ENCODE peak calls at places on chromosomes 5 and 9, in ten cellular contexts. Z, O, W, S, A, T, R, Y, I and E are unnamed samples.

GRCh38 chr5:151417712-151418111 is 29.7 kb upstream of the SLC36A1 start:
- DNase-seq in Y (no peak), R (no peak), Z (no peak), S (no peak), W (no peak), A (no peak), O (no peak), I (no peak), T (no peak), E (no peak)

GRCh38 chr5:151820903-151821302 is 49.1 kb downstream of the G3BP1 start:
- DNase-seq in A (no peak), O (no peak), W (no peak), I (no peak), Y (no peak), S (no peak), R (no peak), T (no peak), Z (no peak), E (no peak)

GRCh38 chr5:57503433-57503832 is 20.8 kb upstream of the ACTBL2 start:
- DNase-seq in R (no peak), O (no peak), S (no peak), A (no peak), W (no peak), I (no peak), Z (no peak), T (no peak), Y (no peak), E (no peak)

GRCh38 chr5:11851965-11852745 is 52.1 kb downstream of the CTNND2 start:
- DNase-seq in R (no peak), W (no peak), O (no peak), T (no peak), Z (no peak), I (no peak), A (no peak), S (no peak), Y (no peak), E (no peak)

GRCh38 chr9:95462419-95463121 is 54.2 kb downstream of the PTCH1 start:
- DNase-seq in Y (no peak), Z (peak), W (peak), I (peak), O (peak), S (no peak), A (no peak), R (peak), T (peak), E (peak)

GRCh38 chr5:37900692-37901091 is 60.9 kb upstream of the GDNF start:
- DNase-seq in T (no peak), A (peak), S (peak), Y (peak), Z (peak), I (no peak), W (no peak), R (peak), O (peak), E (no peak)

GRCh38 chr9:109244179-109245132 is 76.4 kb downstream of the EPB41L4B start:
- DNase-seq in T (peak), O (peak), A (peak), Y (peak), R (peak), Z (peak), S (peak), W (peak), I (peak), E (no peak)

GRCh38 chr5:96772542-96772941 is 35.2 kb downstream of the ERAP1 start:
- DNase-seq in W (no peak), I (no peak), O (no peak), Y (no peak), R (no peak), T (no peak), S (no peak), A (no peak), Z (no peak), E (no peak)

GRCh38 chr9:76298497-76299144 is 95.6 kb downstream of the RFK start:
- DNase-seq in I (no peak), Z (no peak), W (no peak), Y (no peak), T (no peak), S (peak), R (peak), A (no peak), O (no peak), E (no peak)

GRCh38 chr5:167773902-167774301 is 517.5 kb upstream of the WWC1 start:
- DNase-seq in O (no peak), I (no peak), T (no peak), A (no peak), R (no peak), Y (no peak), S (no peak), W (no peak), Z (no peak), E (no peak)

GRCh38 chr5:6750142-6750840 is 37.1 kb downstream of the TENT4A start:
- DNase-seq in I (no peak), T (no peak), S (no peak), R (no peak), Y (no peak), A (no peak), W (no peak), Z (no peak), O (no peak), E (no peak)

GRCh38 chr9:127698985-127699670 is 7.7 kb upstream of the CFAP157 start:
- DNase-seq in I (peak), Y (no peak), S (peak), T (peak), R (peak), O (peak), Z (peak), A (peak), W (peak), E (peak)

GRCh38 chr5:112480501-112480900 is 61.4 kb upstream of the EPB41L4A start:
- DNase-seq in S (no peak), W (no peak), T (no peak), Z (no peak), Y (no peak), R (no peak), O (no peak), I (no peak), A (no peak), E (no peak)

GRCh38 chr5:103973669-103974068 is 411.1 kb upstream of the NUDT12 start:
- DNase-seq in Z (no peak), O (no peak), I (no peak), S (peak), A (no peak), T (no peak), Y (peak), W (no peak), R (no peak), E (no peak)

GRCh38 chr9:128275198-128276007 is at the start of gene GOLGA2:
- DNase-seq in S (no peak), A (no peak), R (peak), W (no peak), T (peak), I (peak), O (peak), Y (no peak), Z (peak), E (no peak)

GRCh38 chr9:129630967-129631672 is 5.2 kb downstream of the NTMT1 start:
- DNase-seq in I (no peak), Y (no peak), S (no peak), Z (no peak), W (no peak), O (no peak), T (no peak), A (no peak), R (no peak), E (no peak)

GRCh38 chr9:88998911-88999310 is 7.6 kb downstream of the S1PR3 start:
- DNase-seq in W (no peak), Y (no peak), R (peak), S (peak), I (no peak), T (peak), O (peak), Z (peak), A (peak), E (no peak)

GRCh38 chr9:89382026-89382986 is 64.0 kb downstream of the SECISBP2 start:
- DNase-seq in S (no peak), O (no peak), Z (no peak), I (no peak), R (no peak), W (no peak), T (no peak), Y (no peak), A (no peak), E (no peak)

GRCh38 chr5:6943749-6944148 is 230.5 kb downstream of the TENT4A start:
- DNase-seq in Y (peak), A (no peak), Z (no peak), S (no peak), R (no peak), O (no peak), T (no peak), W (no peak), I (no peak), E (no peak)

GRCh38 chr5:171308453-171309275 is at the start of gene TLX3:
- DNase-seq in Z (no peak), W (no peak), T (no peak), Y (no peak), R (no peak), I (no peak), S (no peak), O (no peak), A (no peak), E (no peak)

GRCh38 chr5:172920995-172921394 is 38.2 kb upstream of the RPL26L1 start:
- DNase-seq in Z (no peak), W (no peak), T (no peak), S (no peak), R (no peak), Y (no peak), O (no peak), I (no peak), A (no peak), E (no peak)

GRCh38 chr5:15933481-15934207 is 245.9 kb downstream of the MARCHF11 start:
- DNase-seq in S (no peak), O (no peak), A (no peak), W (no peak), R (no peak), I (no peak), T (no peak), Y (no peak), Z (no peak), E (peak)

GRCh38 chr5:114101153-114101552 is 260.7 kb upstream of the KCNN2 start:
- DNase-seq in A (no peak), S (peak), Y (peak), R (peak), T (peak), Z (no peak), W (peak), O (no peak), I (no peak), E (no peak)

GRCh38 chr5:180644129-180644824 is 5.1 kb downstream of the FLT4 start:
- DNase-seq in T (no peak), I (no peak), Y (no peak), A (no peak), Z (no peak), W (no peak), S (no peak), O (no peak), R (no peak), E (no peak)

GRCh38 chr9:72894342-72894741 is 58.5 kb downstream of the ALDH1A1 start:
- DNase-seq in W (no peak), O (no peak), R (peak), A (no peak), S (no peak), Y (no peak), Z (no peak), I (no peak), T (no peak), E (peak)

GRCh38 chr9:133063159-133063499 is 1.3 kb downstream of the CEL start:
- DNase-seq in Z (no peak), T (no peak), O (no peak), I (no peak), Y (no peak), A (no peak), W (no peak), R (no peak), S (no peak), E (no peak)

GRCh38 chr5:142618125-142618524 is 67.8 kb downstream of the FGF1 start:
- DNase-seq in O (no peak), Y (peak), Z (peak), W (no peak), T (no peak), A (no peak), I (no peak), S (no peak), R (peak), E (no peak)

GRCh38 chr9:137439158-137439714 is 1.9 kb downstream of the ENTPD8 start:
- DNase-seq in I (no peak), A (no peak), Z (peak), T (no peak), R (no peak), O (no peak), Y (no peak), S (no peak), W (no peak), E (no peak)
- H3K4me3 ChIP-seq in I (no peak), A (no peak), Z (no peak), T (no peak), R (no peak), O (no peak), Y (no peak), S (no peak), W (no peak), E (no peak)

GRCh38 chr5:41636605-41637004 is 126.2 kb upstream of the PLCXD3 start:
- DNase-seq in O (no peak), A (no peak), T (no peak), S (peak), I (no peak), R (peak), Y (peak), Z (no peak), W (no peak), E (no peak)
- TF ChIP-seq CTCF in O (no peak), A (no peak), T (no peak), S (no peak), I (no peak), R (peak), Y (peak), Z (peak), W (no peak), E (peak)

DNA sequence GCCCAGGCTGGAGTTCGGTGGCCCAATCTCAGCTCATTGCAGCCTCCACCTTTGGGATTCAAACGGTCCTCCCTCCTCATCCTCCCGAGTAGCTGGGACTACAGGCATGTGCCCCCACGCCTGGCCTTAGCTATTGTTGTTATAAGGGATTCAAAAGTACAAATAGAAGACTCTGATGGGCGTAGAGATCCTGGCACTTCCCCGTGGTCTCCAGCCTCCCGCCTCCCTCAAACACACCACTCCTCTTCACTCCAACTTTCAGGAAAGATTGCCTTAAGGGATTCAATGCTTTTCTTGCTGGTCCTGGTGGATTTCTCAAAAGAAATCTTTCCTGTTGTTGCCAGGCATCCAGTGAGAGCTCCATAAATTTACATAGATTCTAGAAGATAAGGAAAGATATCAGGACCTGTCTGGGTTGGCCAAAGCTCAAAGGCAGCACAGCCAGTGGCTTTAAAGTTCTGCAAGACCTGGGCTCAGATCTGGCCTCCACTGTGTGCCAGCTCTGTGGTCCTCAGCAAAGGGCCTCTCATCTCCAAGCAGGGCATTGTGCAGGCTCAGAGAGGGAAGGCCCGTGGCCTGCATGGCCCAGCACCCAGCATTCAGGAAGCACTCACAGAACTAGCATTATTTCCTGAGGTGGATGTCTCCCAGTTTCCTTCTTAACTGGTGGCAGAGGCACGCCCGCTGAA is 1.1 kb downstream of the AIF1L start:
- DNase-seq in T (no peak), W (no peak), Y (no peak), I (no peak), S (no peak), Z (no peak), A (no peak), O (no peak), R (no peak), E (no peak)
- H3K4me3 ChIP-seq in T (no peak), W (no peak), Y (peak), I (no peak), S (no peak), Z (peak), A (peak), O (no peak), R (no peak), E (peak)

DNA sequence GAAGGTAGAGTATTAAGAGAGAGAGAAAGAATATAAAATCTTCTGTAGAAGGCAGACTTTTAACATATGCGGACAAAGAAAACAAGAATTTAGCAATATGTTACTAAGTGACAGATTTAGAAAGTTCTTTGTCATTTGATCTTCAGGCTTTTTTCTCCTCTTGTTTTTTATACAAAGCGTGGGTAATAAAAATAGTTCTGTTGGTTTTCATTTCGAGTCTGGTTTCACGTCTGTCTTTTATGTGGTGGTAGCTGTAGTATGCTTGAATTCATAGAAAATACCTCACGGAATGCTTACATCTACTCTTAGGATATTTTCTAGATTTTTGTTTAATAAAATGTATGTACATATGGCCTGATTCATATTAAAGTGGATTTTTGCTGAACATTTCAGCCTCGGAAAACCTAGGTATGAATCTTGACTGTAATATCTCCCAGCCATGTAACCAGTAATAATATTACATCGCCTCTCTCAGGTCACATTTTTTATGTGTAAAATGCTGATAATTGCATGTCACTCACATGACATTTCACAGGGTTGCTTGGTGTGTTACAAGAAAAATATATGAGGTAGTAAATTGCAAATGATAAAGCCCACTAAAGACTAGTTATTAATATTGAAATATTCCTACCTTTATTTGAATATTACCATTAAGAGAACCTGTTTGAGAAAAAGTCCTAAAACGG is 72.5 kb upstream of the TAF11L2 start:
- DNase-seq in R (no peak), Y (no peak), S (no peak), I (no peak), A (no peak), T (no peak), W (no peak), O (no peak), Z (no peak), E (no peak)
- TF ChIP-seq CTCF in R (no peak), Y (no peak), S (no peak), I (no peak), A (no peak), T (no peak), W (no peak), O (no peak), Z (no peak), E (no peak)

GRCh38 chr5:139638736-139639618 is 9.2 kb upstream of the CXXC5 start:
- DNase-seq in A (peak), Y (no peak), T (no peak), R (no peak), O (no peak), S (no peak), I (no peak), W (no peak), Z (peak), E (no peak)
- H3K4me3 ChIP-seq in A (peak), Y (no peak), T (no peak), R (no peak), O (no peak), S (no peak), I (no peak), W (no peak), Z (no peak), E (no peak)

GRCh38 chr9:21559402-21560280 is 77.5 kb upstream of the IFNE start:
- DNase-seq in W (peak), S (peak), Z (peak), Y (peak), A (no peak), T (peak), R (peak), I (peak), O (peak), E (no peak)
- TF ChIP-seq CTCF in W (no peak), S (no peak), Z (no peak), Y (no peak), A (no peak), T (no peak), R (no peak), I (peak), O (no peak), E (no peak)

DNA sequence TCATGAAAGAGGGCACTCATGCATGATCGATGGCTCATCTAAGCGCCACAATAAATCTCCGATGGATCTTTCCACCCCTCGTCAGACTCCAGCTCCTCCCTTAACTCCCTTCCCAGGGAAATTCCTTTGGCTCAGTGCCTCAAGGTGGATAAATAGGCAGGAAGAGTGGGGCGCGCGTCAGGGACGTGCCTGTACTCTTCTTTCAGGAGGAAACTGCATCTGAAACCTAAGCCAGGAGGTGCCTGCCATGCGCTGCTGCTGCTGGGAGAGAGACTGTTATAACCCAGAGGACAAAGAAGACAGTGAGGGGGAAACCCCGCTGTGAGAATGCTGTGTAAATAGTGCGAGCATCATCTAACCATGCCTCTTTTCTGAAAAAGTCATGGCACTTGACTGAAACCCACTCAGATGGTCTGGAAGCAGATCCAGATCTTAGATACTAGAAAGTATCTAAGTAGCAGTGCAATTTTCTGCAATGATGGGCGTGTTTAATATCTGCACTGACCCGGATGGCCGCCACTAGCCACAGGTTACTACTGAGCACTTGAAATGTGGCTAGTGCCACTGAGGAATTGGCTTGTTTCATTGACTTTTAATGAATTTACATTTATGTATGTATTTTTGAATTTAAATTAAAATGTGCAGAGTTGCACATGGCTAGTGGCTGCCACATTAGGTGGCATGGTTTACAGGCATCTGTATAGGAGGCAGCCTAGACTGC is 120.3 kb upstream of the BASP1 start:
- DNase-seq in T (no peak), Y (no peak), A (no peak), S (no peak), W (no peak), Z (no peak), O (peak), R (no peak), I (no peak), E (peak)
- H3K4me3 ChIP-seq in T (no peak), Y (no peak), A (no peak), S (no peak), W (no peak), Z (no peak), O (no peak), R (no peak), I (no peak), E (no peak)

GRCh38 chr5:137262818-137263217 is 236.3 kb downstream of the SPOCK1 start:
- DNase-seq in Y (no peak), I (no peak), A (no peak), R (no peak), S (no peak), Z (no peak), O (no peak), W (no peak), T (no peak), E (no peak)
- TF ChIP-seq CTCF in Y (no peak), I (no peak), A (no peak), R (no peak), S (no peak), Z (no peak), O (no peak), W (no peak), T (no peak), E (no peak)